ENCODE peak calls at places on chromosomes 13 and 19, in four cellular contexts. K, V, U and B are unnamed samples.

GRCh38 chr13:20363604-20364003 is 131.5 kb upstream of the GJB6 start:
- DNase-seq in K (peak; percentile 41), V (no peak), U (no peak), B (no peak)

GRCh38 chr13:44128522-44128921 is 245.1 kb upstream of the SERP2 start:
- DNase-seq in K (no peak), V (no peak), U (no peak), B (peak; percentile 26)

GRCh38 chr13:22562116-22562515 is 618.7 kb upstream of the SGCG start:
- DNase-seq in K (no peak), V (no peak), U (no peak), B (no peak)

GRCh38 chr19:17325133-17325532 is 9.5 kb downstream of the ANO8 start:
- DNase-seq in K (no peak), V (no peak), U (no peak), B (no peak)

GRCh38 chr13:110391273-110391672 is 84.2 kb downstream of the COL4A2 start:
- DNase-seq in K (peak; percentile 63), V (no peak), U (no peak), B (no peak)

GRCh38 chr19:41442473-41443360 is at the start of gene ERICH4:
- DNase-seq in K (no peak), V (no peak), U (no peak), B (no peak)

GRCh38 chr13:107211073-107211472 is 643.1 kb upstream of the ARGLU1 start:
- DNase-seq in K (peak; percentile 92), V (peak; percentile 65), U (peak; percentile 52), B (peak; percentile 89)

GRCh38 chr13:96848275-96848674 is 146.0 kb downstream of the OXGR1 start:
- DNase-seq in K (no peak), V (no peak), U (no peak), B (no peak)

GRCh38 chr19:55173717-55174409 is 6.2 kb downstream of the SYT5 start:
- DNase-seq in K (peak; percentile 57), V (peak; percentile 34), U (peak; percentile 51), B (peak; percentile 67)

GRCh38 chr13:111940892-111941291 is 126.1 kb upstream of the SOX1 start:
- DNase-seq in K (no peak), V (no peak), U (no peak), B (no peak)

GRCh38 chr19:39167461-39168257 is 29.1 kb upstream of the NCCRP1 start:
- DNase-seq in K (no peak), V (no peak), U (no peak), B (no peak)

DNA sequence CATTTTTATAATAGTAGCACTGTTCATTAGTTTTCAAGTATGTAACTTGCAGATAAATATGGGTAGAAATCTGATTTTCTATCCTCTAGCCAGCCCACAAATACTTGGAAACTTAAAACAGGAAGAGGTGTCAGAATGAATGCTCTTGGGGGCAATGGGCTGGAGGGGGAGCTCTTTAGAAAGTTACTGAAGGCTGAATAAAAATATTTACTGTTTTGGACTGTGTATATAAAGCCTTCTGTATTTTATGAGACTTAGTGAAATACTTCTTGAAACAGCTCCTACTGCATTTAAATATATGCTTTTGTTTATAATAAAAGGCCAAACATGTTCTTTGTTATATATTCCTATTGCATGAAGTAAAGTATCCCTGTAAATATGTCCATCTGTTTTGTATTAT is 138.8 kb downstream of the RGCC start:
- DNase-seq in K (no peak), V (no peak), U (no peak), B (no peak)
- TF ChIP-seq CTCF in K (peak; percentile 19), V (no peak), U (no peak), B (no peak)

GRCh38 chr13:29260684-29261083 is 334.8 kb downstream of the SLC7A1 start:
- DNase-seq in K (no peak), V (no peak), U (no peak), B (no peak)
- TF ChIP-seq CTCF in K (no peak), V (no peak), U (peak; percentile 5), B (no peak)

GRCh38 chr13:59364508-59365187 is 799.1 kb downstream of the DIAPH3 start:
- DNase-seq in K (no peak), V (no peak), U (no peak), B (no peak)
- TF ChIP-seq CTCF in K (no peak), V (no peak), U (no peak), B (no peak)

GRCh38 chr19:29872224-29872731 is 60.5 kb downstream of the CCNE1 start:
- DNase-seq in K (no peak), V (no peak), U (no peak), B (no peak)
- TF ChIP-seq CTCF in K (peak; percentile 7), V (peak; percentile 7), U (peak; percentile 45), B (no peak)

GRCh38 chr19:11322269-11323024 is 17.0 kb downstream of the RAB3D start:
- DNase-seq in K (no peak), V (no peak), U (no peak), B (no peak)
- TF ChIP-seq CTCF in K (no peak), V (no peak), U (no peak), B (no peak)

DNA sequence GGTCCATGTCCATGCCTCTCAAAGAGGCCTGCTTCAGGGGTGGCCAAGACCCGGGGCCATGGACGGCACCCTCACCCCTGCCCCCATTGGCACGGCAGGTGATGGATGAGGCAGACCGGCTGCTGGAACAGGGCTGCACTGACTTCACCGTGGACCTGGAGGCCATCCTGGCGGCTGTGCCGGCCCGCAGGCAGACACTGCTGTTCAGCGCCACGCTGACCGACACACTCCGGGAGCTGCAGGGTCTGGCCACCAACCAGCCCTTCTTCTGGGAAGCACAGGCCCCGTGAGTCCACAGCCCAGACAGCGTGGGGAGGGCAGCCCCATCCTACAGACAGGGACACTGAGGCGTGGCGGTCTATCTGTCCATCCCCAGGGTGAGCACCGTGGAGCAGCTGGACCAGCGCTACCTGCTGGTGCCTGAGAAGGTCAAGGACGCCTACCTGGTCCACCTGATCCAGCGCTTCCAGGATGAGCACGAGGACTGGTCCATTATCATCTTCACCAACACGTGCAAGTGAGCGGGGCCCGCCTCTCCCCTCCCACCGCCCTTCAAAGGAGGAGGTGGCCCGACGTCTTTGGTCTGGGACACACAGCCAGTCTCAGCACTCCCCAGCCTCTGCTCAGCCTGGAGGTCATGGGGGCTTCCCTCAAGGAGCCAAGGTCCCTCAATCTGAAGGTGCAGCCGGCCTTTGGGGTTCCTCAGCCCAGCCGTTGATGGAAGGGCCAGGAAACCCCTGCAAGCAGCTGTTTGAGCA is 2.9 kb downstream of the DDX49 start:
- DNase-seq in K (no peak), V (no peak), U (no peak), B (no peak)
- TF ChIP-seq CTCF in K (no peak), V (no peak), U (no peak), B (no peak)

GRCh38 chr13:77289844-77290243 is 37.0 kb downstream of the MYCBP2 start:
- DNase-seq in K (no peak), V (no peak), U (no peak), B (no peak)
- TF ChIP-seq CTCF in K (no peak), V (no peak), U (no peak), B (no peak)

GRCh38 chr13:45490068-45490467 is 25.3 kb downstream of the COG3 start:
- DNase-seq in K (no peak), V (no peak), U (no peak), B (peak; percentile 38)
- TF ChIP-seq CTCF in K (peak; percentile 11), V (no peak), U (peak; percentile 39), B (peak; percentile 35)

GRCh38 chr13:52010890-52011689 is at the start of gene ATP7B:
- DNase-seq in K (peak; percentile 7), V (no peak), U (peak; percentile 41), B (no peak)
- TF ChIP-seq CTCF in K (peak; percentile 4), V (peak; percentile 23), U (no peak), B (no peak)